ENCODE peak calls at places on chromosomes 13 and 19, in four cellular contexts. One of them, this sample, is unnamed. For H3K27me3, the result is how much of the 10 kb centered on the place peaks cover.

GRCh38 chr13:50636007-50636704 is 207.3 kb downstream of the DLEU7 start:
- DNase-seq in GM12878: no peak
- DNase-seq in HepG2: no peak
- DNase-seq in K562: peak
- DNase-seq in this sample: no peak

GRCh38 chr19:4061178-4061682 is 5.5 kb downstream of the ZBTB7A start:
- DNase-seq in GM12878: no peak
- DNase-seq in K562: no peak
- DNase-seq in HepG2: peak
- DNase-seq in this sample: no peak

GRCh38 chr19:42461700-42462324 is 19.1 kb upstream of the CXCL17 start:
- DNase-seq in HepG2: peak
- DNase-seq in GM12878: no peak
- DNase-seq in K562: no peak
- DNase-seq in this sample: no peak

GRCh38 chr13:20168396-20168795 is 7.5 kb upstream of the GJA3 start:
- DNase-seq in HepG2: no peak
- DNase-seq in GM12878: no peak
- DNase-seq in K562: no peak
- DNase-seq in this sample: no peak

GRCh38 chr13:96388598-96388997 is 298.7 kb downstream of the HS6ST3 start:
- DNase-seq in K562: no peak
- DNase-seq in HepG2: no peak
- DNase-seq in GM12878: no peak
- DNase-seq in this sample: no peak

GRCh38 chr13:84121456-84121855 is 239.2 kb upstream of the SLITRK1 start:
- DNase-seq in K562: no peak
- DNase-seq in GM12878: no peak
- DNase-seq in HepG2: no peak
- DNase-seq in this sample: no peak

GRCh38 chr13:31518666-31519065 is 220.7 kb upstream of the RXFP2 start:
- DNase-seq in HepG2: no peak
- DNase-seq in GM12878: no peak
- DNase-seq in K562: no peak
- DNase-seq in this sample: no peak

GRCh38 chr13:20547479-20547908 is 19.5 kb upstream of the IFT88 start:
- DNase-seq in GM12878: no peak
- DNase-seq in K562: no peak
- DNase-seq in HepG2: peak
- DNase-seq in this sample: no peak

GRCh38 chr19:32971012-32971595 is 654 bp downstream of the CEP89 start:
- DNase-seq in K562: no peak
- DNase-seq in HepG2: no peak
- DNase-seq in GM12878: no peak
- DNase-seq in this sample: no peak

GRCh38 chr19:21264416-21264815 is 64.8 kb downstream of the ZNF708 start:
- DNase-seq in K562: no peak
- DNase-seq in HepG2: no peak
- DNase-seq in GM12878: no peak
- DNase-seq in this sample: no peak

GRCh38 chr13:80199585-80200292 is 141.2 kb downstream of the SPRY2 start:
- DNase-seq in HepG2: no peak
- DNase-seq in GM12878: no peak
- DNase-seq in K562: no peak
- DNase-seq in this sample: no peak

GRCh38 chr13:48504606-48505369 is 28.1 kb downstream of the RCBTB2 start:
- DNase-seq in HepG2: no peak
- DNase-seq in GM12878: no peak
- DNase-seq in K562: no peak
- DNase-seq in this sample: no peak

GRCh38 chr13:49042476-49042875 is 66.8 kb downstream of the FNDC3A start:
- DNase-seq in GM12878: no peak
- DNase-seq in HepG2: no peak
- DNase-seq in K562: no peak
- DNase-seq in this sample: no peak

GRCh38 chr19:29442910-29443309 is 82.9 kb upstream of the VSTM2B start:
- DNase-seq in GM12878: no peak
- DNase-seq in HepG2: no peak
- DNase-seq in K562: no peak
- DNase-seq in this sample: no peak

GRCh38 chr19:37961198-37961597 is 54.2 kb downstream of the SIPA1L3 start:
- DNase-seq in GM12878: no peak
- DNase-seq in K562: no peak
- DNase-seq in HepG2: no peak
- DNase-seq in this sample: no peak

GRCh38 chr19:44748426-44749254 is at the start of gene BCL3:
- DNase-seq in HepG2: no peak
- DNase-seq in GM12878: no peak
- DNase-seq in K562: peak
- DNase-seq in this sample: no peak

GRCh38 chr19:4707956-4708650 is 15.5 kb downstream of the DPP9 start:
- DNase-seq in K562: no peak
- DNase-seq in GM12878: no peak
- DNase-seq in HepG2: no peak
- DNase-seq in this sample: no peak

GRCh38 chr13:95569966-95570365 is 17.4 kb downstream of the CLDN10 start:
- DNase-seq in HepG2: no peak
- DNase-seq in GM12878: no peak
- DNase-seq in K562: no peak
- DNase-seq in this sample: no peak

GRCh38 chr19:8609210-8610040 is 1.1 kb downstream of the ADAMTS10 start:
- DNase-seq in K562: peak
- DNase-seq in GM12878: no peak
- DNase-seq in HepG2: peak
- DNase-seq in this sample: peak

GRCh38 chr13:40109324-40109958 is 454.0 kb downstream of the COG6 start:
- DNase-seq in K562: no peak
- DNase-seq in HepG2: no peak
- DNase-seq in GM12878: no peak
- DNase-seq in this sample: no peak

GRCh38 chr13:44680746-44681355 is 104.7 kb upstream of the TSC22D1 start:
- DNase-seq in HepG2: no peak
- DNase-seq in K562: no peak
- DNase-seq in GM12878: no peak
- DNase-seq in this sample: no peak

GRCh38 chr19:13629687-13630357 is 123.5 kb upstream of the CACNA1A start:
- DNase-seq in GM12878: no peak
- DNase-seq in HepG2: no peak
- DNase-seq in K562: no peak
- DNase-seq in this sample: no peak

GRCh38 chr13:20405691-20406090 is 120.0 kb downstream of the CRYL1 start:
- DNase-seq in K562: no peak
- DNase-seq in HepG2: no peak
- DNase-seq in GM12878: no peak
- DNase-seq in this sample: no peak

GRCh38 chr13:40794414-40795368 is 5.3 kb downstream of the SLC25A15 start:
- DNase-seq in GM12878: no peak
- DNase-seq in HepG2: no peak
- DNase-seq in K562: no peak
- DNase-seq in this sample: no peak

GRCh38 chr13:26558912-26559485 is 1.5 kb downstream of the WASF3 start:
- DNase-seq in HepG2: peak
- DNase-seq in GM12878: no peak
- DNase-seq in K562: no peak
- DNase-seq in this sample: no peak

GRCh38 chr19:40407714-40408600 is 5.2 kb downstream of the PRX start:
- DNase-seq in GM12878: no peak
- DNase-seq in HepG2: no peak
- DNase-seq in K562: peak
- DNase-seq in this sample: no peak

GRCh38 chr19:3687774-3688706 is 12.2 kb downstream of the PIP5K1C start:
- DNase-seq in K562: no peak
- DNase-seq in HepG2: peak
- DNase-seq in GM12878: no peak
- DNase-seq in this sample: no peak

GRCh38 chr19:12450817-12451216 is 10.0 kb upstream of the ZNF443 start:
- DNase-seq in HepG2: no peak
- DNase-seq in GM12878: no peak
- DNase-seq in K562: no peak
- DNase-seq in this sample: no peak

GRCh38 chr19:11856568-11857264 is 8.2 kb downstream of the ZNF439 start:
- DNase-seq in GM12878: no peak
- DNase-seq in K562: no peak
- DNase-seq in HepG2: no peak
- DNase-seq in this sample: no peak

GRCh38 chr13:51000576-51001260 is 91.1 kb downstream of the RNASEH2B start:
- DNase-seq in GM12878: no peak
- DNase-seq in K562: no peak
- DNase-seq in HepG2: no peak
- DNase-seq in this sample: no peak

DNA sequence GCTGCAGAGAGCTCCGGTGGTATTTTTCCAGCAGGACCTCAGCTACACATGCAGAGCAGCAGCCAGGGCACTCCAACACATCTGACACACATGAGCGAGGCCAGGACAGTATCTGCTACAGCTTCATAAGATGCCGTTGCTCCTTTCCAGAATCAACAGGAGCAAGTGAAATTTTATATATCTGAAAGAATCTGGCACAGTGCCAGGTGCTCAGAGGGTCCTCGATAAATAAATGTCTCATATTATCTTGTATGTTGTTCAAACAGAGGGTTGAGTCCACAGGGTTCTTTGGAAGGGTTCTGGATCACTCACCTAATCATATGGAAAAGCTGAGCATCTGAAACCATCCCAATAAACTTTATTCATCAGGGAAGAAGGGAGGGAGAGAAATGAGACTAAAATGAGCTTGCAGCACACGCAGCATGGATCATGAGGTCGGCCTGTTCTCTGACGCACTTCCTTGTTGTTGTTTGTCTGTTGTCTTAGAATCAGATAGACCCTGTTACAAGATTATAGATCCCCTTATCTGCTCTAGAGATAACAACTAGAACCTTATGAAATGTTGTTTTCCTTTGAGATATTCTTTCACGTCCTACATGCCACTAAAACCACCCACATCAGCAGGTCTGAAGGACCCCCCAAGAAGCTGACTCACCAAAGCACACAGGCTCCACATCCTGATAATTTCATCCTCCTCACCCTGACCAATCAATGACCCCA is 3.2 kb upstream of the METTL21C start:
- DNase-seq in GM12878: no peak
- DNase-seq in HepG2: no peak
- DNase-seq in K562: no peak
- DNase-seq in this sample: no peak
- H3K27me3 ChIP-seq in GM12878: under half
- H3K27me3 ChIP-seq in HepG2: under half
- H3K27me3 ChIP-seq in K562: under half
- H3K27me3 ChIP-seq in this sample: under half

DNA sequence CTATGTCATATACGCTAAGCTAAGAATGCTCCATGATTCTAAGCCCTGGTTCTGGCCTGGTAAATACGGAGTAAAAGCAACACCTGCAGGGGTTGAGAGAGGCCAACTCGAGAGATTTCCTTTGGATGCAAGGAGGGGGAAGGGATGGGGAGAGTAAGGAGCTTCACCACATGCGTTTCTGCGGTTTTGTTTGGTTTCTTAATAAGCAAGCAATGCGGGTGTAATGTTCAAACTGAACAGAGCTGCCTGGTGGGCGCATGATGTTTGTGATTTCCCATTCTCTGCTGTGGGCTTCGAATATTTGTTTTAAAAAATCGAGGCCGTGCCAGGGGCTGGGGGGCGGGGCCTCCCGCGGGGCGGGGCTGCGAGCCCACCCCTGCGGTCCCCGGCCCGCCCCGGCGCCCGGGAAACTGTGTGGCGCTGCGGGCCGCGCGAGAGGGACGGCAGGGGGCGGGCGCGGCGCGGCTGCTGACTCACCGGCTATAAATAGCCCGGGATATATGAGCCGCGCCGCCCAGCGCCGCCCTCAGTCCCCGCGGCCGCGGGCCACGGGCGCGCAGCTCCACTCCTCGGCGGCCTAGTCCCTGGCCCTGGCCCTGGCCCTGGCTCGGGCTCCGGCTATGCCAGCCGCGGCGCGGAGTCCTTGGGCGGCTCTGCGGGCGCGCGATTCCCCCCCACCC is 5.1 kb downstream of the BBC3 start:
- DNase-seq in K562: peak
- DNase-seq in GM12878: no peak
- DNase-seq in HepG2: peak
- DNase-seq in this sample: no peak
- TF ChIP-seq SRF in K562: no peak
- TF ChIP-seq SRF in GM12878: no peak
- TF ChIP-seq SRF in HepG2: no peak
- TF ChIP-seq SRF in this sample: no peak

GRCh38 chr19:55660991-55661390 is 6.2 kb downstream of the U2AF2 start:
- DNase-seq in K562: no peak
- DNase-seq in GM12878: no peak
- DNase-seq in HepG2: no peak
- DNase-seq in this sample: no peak
- TF ChIP-seq ZBTB33 in K562: no peak
- TF ChIP-seq ZBTB33 in GM12878: no peak
- TF ChIP-seq ZBTB33 in HepG2: no peak
- TF ChIP-seq ZBTB33 in this sample: no peak

GRCh38 chr13:99970761-99971575 is 599 bp downstream of the ZIC5 start:
- DNase-seq in HepG2: no peak
- DNase-seq in GM12878: no peak
- DNase-seq in K562: peak
- DNase-seq in this sample: no peak

GRCh38 chr13:99971576-99972189 is at the start of gene ZIC5:
- DNase-seq in K562: no peak
- DNase-seq in GM12878: no peak
- DNase-seq in HepG2: no peak
- DNase-seq in this sample: no peak

GRCh38 chr13:99968521-99969367 is 2.8 kb downstream of the ZIC5 start:
- DNase-seq in K562: no peak
- DNase-seq in HepG2: no peak
- DNase-seq in GM12878: no peak
- DNase-seq in this sample: no peak

GRCh38 chr13:99969368-99969933 is 2.1 kb downstream of the ZIC5 start:
- DNase-seq in GM12878: no peak
- DNase-seq in K562: peak
- DNase-seq in HepG2: no peak
- DNase-seq in this sample: no peak

DNA sequence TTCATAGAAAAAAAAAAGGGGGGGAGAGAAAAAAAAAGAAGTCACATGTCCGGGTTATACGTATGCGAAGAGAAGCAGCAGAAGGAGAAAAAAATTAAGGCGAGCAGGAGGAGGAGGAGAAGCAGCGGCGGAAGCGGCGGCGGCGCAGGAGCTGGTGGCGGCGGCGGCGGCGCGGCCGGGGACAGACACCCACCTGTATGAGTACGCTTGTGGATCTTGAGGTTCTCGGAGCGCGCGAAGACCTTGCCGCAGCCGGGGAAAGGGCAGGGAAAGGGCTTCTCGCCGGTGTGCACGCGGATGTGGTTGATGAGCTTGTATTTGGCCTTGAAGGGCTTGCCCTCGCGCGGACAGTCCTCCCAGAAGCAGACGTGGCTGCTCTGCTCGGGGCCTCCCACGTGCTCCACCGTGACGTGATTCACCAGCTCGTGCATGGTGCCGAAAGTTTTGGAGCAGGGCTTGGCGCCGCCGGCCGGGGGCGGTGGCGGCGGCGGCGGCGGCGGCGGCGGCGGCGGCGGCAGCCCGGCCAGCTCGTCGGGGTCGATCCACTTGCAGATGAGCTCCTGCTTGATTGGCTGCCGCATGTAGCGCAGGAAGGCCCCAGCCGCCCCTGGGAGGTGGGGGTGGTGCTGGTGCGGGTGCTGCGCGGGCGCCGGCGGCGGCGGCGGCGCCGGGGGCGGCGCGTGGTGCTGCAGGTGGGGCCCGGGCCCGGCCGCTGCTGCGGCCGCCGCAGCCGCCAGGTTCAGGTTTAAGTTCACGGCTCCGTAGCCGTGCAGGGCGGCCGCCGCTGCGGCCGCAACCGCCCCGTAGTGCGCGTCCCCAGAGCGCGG is 1.4 kb downstream of the ZIC5 start:
- DNase-seq in GM12878: no peak
- DNase-seq in K562: peak
- DNase-seq in HepG2: peak
- DNase-seq in this sample: peak
- H3K27me3 ChIP-seq in GM12878: under half
- H3K27me3 ChIP-seq in K562: under half
- H3K27me3 ChIP-seq in HepG2: under half
- H3K27me3 ChIP-seq in this sample: under half